ENCODE peak calls at places on chromosomes 1 and 21, in eight cellular contexts. One of them, this sample, is unnamed.

GRCh38 chr1:36349839-36350238 is 26.4 kb upstream of the EVA1B start:
- DNase-seq in fibroblast of lung: peak
- DNase-seq in suprapubic skin: no peak
- DNase-seq in A673: no peak
- DNase-seq in tibial nerve: no peak
- DNase-seq in thoracic aorta: no peak
- DNase-seq in left ventricle myocardium inferior: no peak
- DNase-seq in tibial artery: no peak
- DNase-seq in this sample: no peak

GRCh38 chr1:55466343-55466742 is 251.2 kb upstream of the USP24 start:
- DNase-seq in fibroblast of lung: no peak
- DNase-seq in suprapubic skin: no peak
- DNase-seq in A673: no peak
- DNase-seq in tibial nerve: no peak
- DNase-seq in thoracic aorta: no peak
- DNase-seq in left ventricle myocardium inferior: no peak
- DNase-seq in tibial artery: no peak
- DNase-seq in this sample: no peak

GRCh38 chr21:46243865-46244490 is 15.4 kb upstream of the LSS start:
- DNase-seq in fibroblast of lung: no peak
- DNase-seq in suprapubic skin: peak
- DNase-seq in A673: no peak
- DNase-seq in tibial nerve: no peak
- DNase-seq in thoracic aorta: no peak
- DNase-seq in left ventricle myocardium inferior: no peak
- DNase-seq in tibial artery: no peak
- DNase-seq in this sample: no peak

GRCh38 chr1:164683235-164683634 is 124.3 kb downstream of the PBX1 start:
- DNase-seq in fibroblast of lung: peak
- DNase-seq in suprapubic skin: no peak
- DNase-seq in A673: no peak
- DNase-seq in tibial nerve: no peak
- DNase-seq in thoracic aorta: no peak
- DNase-seq in left ventricle myocardium inferior: no peak
- DNase-seq in tibial artery: no peak
- DNase-seq in this sample: no peak

GRCh38 chr1:88979054-88979748 is 13.2 kb downstream of the KYAT3 start:
- DNase-seq in fibroblast of lung: peak
- DNase-seq in suprapubic skin: no peak
- DNase-seq in A673: no peak
- DNase-seq in tibial nerve: no peak
- DNase-seq in thoracic aorta: no peak
- DNase-seq in left ventricle myocardium inferior: no peak
- DNase-seq in tibial artery: no peak
- DNase-seq in this sample: no peak

GRCh38 chr1:81379430-81379829 is 421.3 kb upstream of the ADGRL2 start:
- DNase-seq in fibroblast of lung: no peak
- DNase-seq in suprapubic skin: no peak
- DNase-seq in A673: no peak
- DNase-seq in tibial nerve: no peak
- DNase-seq in thoracic aorta: no peak
- DNase-seq in left ventricle myocardium inferior: no peak
- DNase-seq in tibial artery: no peak
- DNase-seq in this sample: no peak

GRCh38 chr1:205913451-205914204 is 29.6 kb downstream of the SLC26A9 start:
- DNase-seq in fibroblast of lung: peak
- DNase-seq in suprapubic skin: no peak
- DNase-seq in A673: peak
- DNase-seq in tibial nerve: no peak
- DNase-seq in thoracic aorta: peak
- DNase-seq in left ventricle myocardium inferior: peak
- DNase-seq in tibial artery: peak
- DNase-seq in this sample: no peak

GRCh38 chr1:197838836-197839235 is 63.6 kb upstream of the DENND1B start:
- DNase-seq in fibroblast of lung: peak
- DNase-seq in suprapubic skin: no peak
- DNase-seq in A673: no peak
- DNase-seq in tibial nerve: no peak
- DNase-seq in thoracic aorta: no peak
- DNase-seq in left ventricle myocardium inferior: no peak
- DNase-seq in tibial artery: no peak
- DNase-seq in this sample: no peak

GRCh38 chr21:34085129-34085528 is 11.8 kb downstream of the MRPS6 start:
- DNase-seq in fibroblast of lung: no peak
- DNase-seq in suprapubic skin: no peak
- DNase-seq in A673: no peak
- DNase-seq in tibial nerve: no peak
- DNase-seq in thoracic aorta: no peak
- DNase-seq in left ventricle myocardium inferior: no peak
- DNase-seq in tibial artery: no peak
- DNase-seq in this sample: no peak

GRCh38 chr21:35204125-35204524 is 155.0 kb upstream of the RUNX1 start:
- DNase-seq in fibroblast of lung: peak
- DNase-seq in suprapubic skin: no peak
- DNase-seq in A673: no peak
- DNase-seq in tibial nerve: no peak
- DNase-seq in thoracic aorta: no peak
- DNase-seq in left ventricle myocardium inferior: no peak
- DNase-seq in tibial artery: no peak
- DNase-seq in this sample: no peak

GRCh38 chr1:221263831-221264767 is 384.9 kb downstream of the HLX start:
- DNase-seq in fibroblast of lung: peak
- DNase-seq in suprapubic skin: no peak
- DNase-seq in A673: peak
- DNase-seq in tibial nerve: peak
- DNase-seq in thoracic aorta: peak
- DNase-seq in left ventricle myocardium inferior: no peak
- DNase-seq in tibial artery: peak
- DNase-seq in this sample: no peak

GRCh38 chr1:24871306-24871901 is 58.7 kb downstream of the RUNX3 start:
- DNase-seq in fibroblast of lung: no peak
- DNase-seq in suprapubic skin: no peak
- DNase-seq in A673: no peak
- DNase-seq in tibial nerve: no peak
- DNase-seq in thoracic aorta: no peak
- DNase-seq in left ventricle myocardium inferior: no peak
- DNase-seq in tibial artery: no peak
- DNase-seq in this sample: no peak

GRCh38 chr1:204758601-204759000 is 73.1 kb upstream of the LRRN2 start:
- DNase-seq in fibroblast of lung: no peak
- DNase-seq in suprapubic skin: peak
- DNase-seq in A673: no peak
- DNase-seq in tibial nerve: no peak
- DNase-seq in thoracic aorta: no peak
- DNase-seq in left ventricle myocardium inferior: no peak
- DNase-seq in tibial artery: no peak
- DNase-seq in this sample: no peak

GRCh38 chr1:104136621-104137020 is 386.9 kb downstream of the AMY1C start:
- DNase-seq in fibroblast of lung: no peak
- DNase-seq in suprapubic skin: no peak
- DNase-seq in A673: no peak
- DNase-seq in tibial nerve: no peak
- DNase-seq in thoracic aorta: no peak
- DNase-seq in left ventricle myocardium inferior: no peak
- DNase-seq in tibial artery: no peak
- DNase-seq in this sample: no peak

GRCh38 chr1:58165073-58165472 is 381.5 kb downstream of the OMA1 start:
- DNase-seq in fibroblast of lung: no peak
- DNase-seq in suprapubic skin: no peak
- DNase-seq in A673: no peak
- DNase-seq in tibial nerve: no peak
- DNase-seq in thoracic aorta: no peak
- DNase-seq in left ventricle myocardium inferior: no peak
- DNase-seq in tibial artery: no peak
- DNase-seq in this sample: no peak

GRCh38 chr1:1393014-1393413 is 6.1 kb downstream of the CCNL2 start:
- DNase-seq in fibroblast of lung: no peak
- DNase-seq in suprapubic skin: no peak
- DNase-seq in A673: no peak
- DNase-seq in tibial nerve: no peak
- DNase-seq in thoracic aorta: no peak
- DNase-seq in left ventricle myocardium inferior: no peak
- DNase-seq in tibial artery: no peak
- DNase-seq in this sample: no peak

GRCh38 chr1:234322979-234323378 is 50.3 kb upstream of the COA6 start:
- DNase-seq in fibroblast of lung: peak
- DNase-seq in suprapubic skin: no peak
- DNase-seq in A673: peak
- DNase-seq in tibial nerve: no peak
- DNase-seq in thoracic aorta: no peak
- DNase-seq in left ventricle myocardium inferior: no peak
- DNase-seq in tibial artery: no peak
- DNase-seq in this sample: no peak

DNA sequence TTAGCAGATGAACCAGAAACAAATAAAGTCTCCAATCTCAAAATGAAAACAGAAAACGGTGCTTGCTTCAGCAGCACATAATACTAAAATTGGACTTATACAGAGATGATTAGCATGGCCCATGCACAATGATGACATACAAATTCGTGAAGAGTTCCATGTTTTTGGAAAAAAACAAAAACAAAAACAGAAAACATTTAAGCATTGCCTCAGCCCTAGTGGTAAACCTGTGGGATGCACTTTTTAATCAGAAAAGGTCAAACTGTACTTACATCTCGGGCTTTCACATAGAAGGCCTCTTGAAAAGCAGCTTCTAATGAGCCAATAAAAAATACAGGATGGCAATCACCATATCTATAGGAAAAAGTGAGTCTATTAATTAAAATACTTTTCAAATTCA is 159.1 kb upstream of the DMRTA2 start:
- DNase-seq in fibroblast of lung: no peak
- DNase-seq in suprapubic skin: no peak
- DNase-seq in A673: no peak
- DNase-seq in tibial nerve: no peak
- DNase-seq in thoracic aorta: no peak
- DNase-seq in left ventricle myocardium inferior: no peak
- DNase-seq in tibial artery: no peak
- DNase-seq in this sample: no peak
- TF ChIP-seq CTCF in fibroblast of lung: no peak
- TF ChIP-seq CTCF in suprapubic skin: no peak
- TF ChIP-seq CTCF in A673: no peak
- TF ChIP-seq CTCF in tibial nerve: no peak
- TF ChIP-seq CTCF in thoracic aorta: no peak
- TF ChIP-seq CTCF in left ventricle myocardium inferior: no peak
- TF ChIP-seq CTCF in tibial artery: no peak
- TF ChIP-seq CTCF in this sample: no peak

GRCh38 chr1:52929019-52929418 is 1.9 kb downstream of the SCP2 start:
- DNase-seq in fibroblast of lung: no peak
- DNase-seq in suprapubic skin: no peak
- DNase-seq in A673: no peak
- DNase-seq in tibial nerve: no peak
- DNase-seq in thoracic aorta: no peak
- DNase-seq in left ventricle myocardium inferior: no peak
- DNase-seq in tibial artery: no peak
- DNase-seq in this sample: no peak

GRCh38 chr1:52925571-52926005 is 1.5 kb upstream of the SCP2 start:
- DNase-seq in fibroblast of lung: peak
- DNase-seq in suprapubic skin: no peak
- DNase-seq in A673: no peak
- DNase-seq in tibial nerve: no peak
- DNase-seq in thoracic aorta: no peak
- DNase-seq in left ventricle myocardium inferior: no peak
- DNase-seq in tibial artery: no peak
- DNase-seq in this sample: no peak

GRCh38 chr1:52928083-52928404 is 968 bp downstream of the SCP2 start:
- DNase-seq in fibroblast of lung: no peak
- DNase-seq in suprapubic skin: no peak
- DNase-seq in A673: no peak
- DNase-seq in tibial nerve: no peak
- DNase-seq in thoracic aorta: no peak
- DNase-seq in left ventricle myocardium inferior: no peak
- DNase-seq in tibial artery: no peak
- DNase-seq in this sample: no peak

GRCh38 chr1:52926864-52927218 is 235 bp upstream of the SCP2 start:
- DNase-seq in fibroblast of lung: no peak
- DNase-seq in suprapubic skin: no peak
- DNase-seq in A673: no peak
- DNase-seq in tibial nerve: no peak
- DNase-seq in thoracic aorta: no peak
- DNase-seq in left ventricle myocardium inferior: no peak
- DNase-seq in tibial artery: no peak
- DNase-seq in this sample: no peak

DNA sequence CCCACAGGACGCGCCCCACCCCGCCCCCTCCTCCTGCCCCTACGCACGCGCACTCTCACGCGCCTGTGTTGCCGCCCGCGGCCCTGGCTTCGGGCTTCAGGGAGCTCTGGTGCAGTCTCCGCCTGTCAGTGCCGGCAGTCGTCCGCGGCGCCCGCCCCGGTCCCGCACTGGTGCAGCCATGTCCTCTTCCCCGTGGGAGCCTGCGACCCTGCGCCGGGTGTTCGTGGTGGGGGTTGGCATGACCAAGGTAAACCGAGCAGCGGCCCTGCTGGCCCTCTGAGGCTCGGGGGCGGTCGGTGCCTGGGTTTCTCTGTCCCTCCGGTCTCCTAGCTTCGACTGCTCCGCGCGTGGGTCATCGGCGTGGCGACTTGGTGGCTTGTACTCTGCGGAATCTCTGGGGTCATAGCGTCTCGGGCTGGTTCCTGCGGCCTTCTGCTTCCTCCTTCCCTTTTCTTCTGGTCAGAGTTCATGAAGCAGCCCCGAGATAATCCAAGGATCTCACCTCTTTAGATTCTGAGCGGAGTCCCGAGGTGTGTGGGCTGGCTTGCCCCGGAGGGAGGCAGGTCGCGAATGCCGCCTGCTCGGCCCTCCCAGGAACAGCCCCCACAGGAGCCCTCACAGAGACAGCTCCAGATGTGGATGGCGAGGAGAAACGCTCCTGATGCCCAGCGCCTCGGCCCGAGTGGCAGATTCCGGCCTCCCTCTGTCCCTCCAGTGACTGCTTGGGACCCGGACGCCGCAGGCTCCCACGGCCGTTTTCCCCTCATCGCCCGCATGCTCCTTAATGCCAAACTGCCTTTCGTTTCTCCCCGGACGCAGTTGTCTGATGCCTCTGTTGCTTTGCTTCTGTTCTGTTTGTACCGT is at the start of gene SCP2:
- DNase-seq in fibroblast of lung: peak
- DNase-seq in suprapubic skin: peak
- DNase-seq in A673: peak
- DNase-seq in tibial nerve: peak
- DNase-seq in thoracic aorta: no peak
- DNase-seq in left ventricle myocardium inferior: peak
- DNase-seq in tibial artery: peak
- DNase-seq in this sample: peak
- TF ChIP-seq CTCF in fibroblast of lung: no peak
- TF ChIP-seq CTCF in suprapubic skin: no peak
- TF ChIP-seq CTCF in A673: no peak
- TF ChIP-seq CTCF in tibial nerve: no peak
- TF ChIP-seq CTCF in thoracic aorta: no peak
- TF ChIP-seq CTCF in left ventricle myocardium inferior: no peak
- TF ChIP-seq CTCF in tibial artery: no peak
- TF ChIP-seq CTCF in this sample: no peak

GRCh38 chr1:9249534-9250335 is 15.2 kb downstream of the H6PD start:
- DNase-seq in fibroblast of lung: no peak
- DNase-seq in suprapubic skin: no peak
- DNase-seq in A673: peak
- DNase-seq in tibial nerve: no peak
- DNase-seq in thoracic aorta: no peak
- DNase-seq in left ventricle myocardium inferior: peak
- DNase-seq in tibial artery: peak
- DNase-seq in this sample: no peak
- TF ChIP-seq CTCF in fibroblast of lung: peak
- TF ChIP-seq CTCF in suprapubic skin: peak
- TF ChIP-seq CTCF in A673: peak
- TF ChIP-seq CTCF in tibial nerve: peak
- TF ChIP-seq CTCF in thoracic aorta: peak
- TF ChIP-seq CTCF in left ventricle myocardium inferior: peak
- TF ChIP-seq CTCF in tibial artery: peak
- TF ChIP-seq CTCF in this sample: no peak

GRCh38 chr1:65524931-65525296 is 104.4 kb downstream of the LEPR start:
- DNase-seq in fibroblast of lung: no peak
- DNase-seq in suprapubic skin: no peak
- DNase-seq in A673: no peak
- DNase-seq in tibial nerve: no peak
- DNase-seq in thoracic aorta: no peak
- DNase-seq in left ventricle myocardium inferior: no peak
- DNase-seq in tibial artery: no peak
- DNase-seq in this sample: no peak
- TF ChIP-seq CTCF in fibroblast of lung: no peak
- TF ChIP-seq CTCF in suprapubic skin: no peak
- TF ChIP-seq CTCF in A673: no peak
- TF ChIP-seq CTCF in tibial nerve: no peak
- TF ChIP-seq CTCF in thoracic aorta: no peak
- TF ChIP-seq CTCF in left ventricle myocardium inferior: no peak
- TF ChIP-seq CTCF in tibial artery: no peak
- TF ChIP-seq CTCF in this sample: no peak